ENCODE peak calls at places on chromosomes 3 and 15, in five cellular contexts. A is effector memory CD8-positive, alpha-beta T cell; Q is heart right ventricle; G is GM12891; M is GM04504. E is an unnamed sample.

GRCh38 chr3:106401666-106402319 is 533.0 kb upstream of the CBLB start:
- DNase-seq in A (no peak), Q (no peak), G (no peak), M (no peak), E (no peak)

GRCh38 chr3:174949523-174949922 is 90.4 kb downstream of the NAALADL2 start:
- DNase-seq in A (no peak), Q (no peak), G (no peak), M (peak), E (peak)

GRCh38 chr15:64249842-64250575 is 87.2 kb upstream of the PPIB start:
- DNase-seq in A (no peak), Q (no peak), G (no peak), M (no peak), E (no peak)

GRCh38 chr3:117665311-117665710 is 955.7 kb downstream of the TUSC7 start:
- DNase-seq in A (no peak), Q (no peak), G (no peak), M (no peak), E (no peak)

GRCh38 chr3:156433138-156433537 is 121.8 kb downstream of the SSR3 start:
- DNase-seq in A (no peak), Q (no peak), G (no peak), M (no peak), E (no peak)

GRCh38 chr3:132726341-132726823 is 4.2 kb upstream of the NPHP3 start:
- DNase-seq in A (no peak), Q (no peak), G (no peak), M (no peak), E (no peak)

GRCh38 chr15:58522865-58523264 is 91.1 kb downstream of the LIPC start:
- DNase-seq in A (no peak), Q (no peak), G (no peak), M (no peak), E (no peak)

GRCh38 chr15:41490355-41490754 is 3.3 kb upstream of the ITPKA start:
- DNase-seq in A (no peak), Q (no peak), G (no peak), M (peak), E (peak)

GRCh38 chr3:24222165-24222805 is 272.4 kb downstream of the THRB start:
- DNase-seq in A (no peak), Q (no peak), G (no peak), M (no peak), E (no peak)

GRCh38 chr15:51349156-51349844 is 7.8 kb downstream of the GLDN start:
- DNase-seq in A (no peak), Q (no peak), G (no peak), M (no peak), E (no peak)

GRCh38 chr15:68829068-68829467 is 8.4 kb upstream of the ANP32A start:
- DNase-seq in A (no peak), Q (no peak), G (no peak), M (no peak), E (no peak)

GRCh38 chr3:73353661-73354217 is 271.0 kb downstream of the PDZRN3 start:
- DNase-seq in A (no peak), Q (no peak), G (no peak), M (no peak), E (no peak)

GRCh38 chr3:154182322-154182922 is 61.2 kb downstream of the ARHGEF26 start:
- DNase-seq in A (no peak), Q (no peak), G (no peak), M (no peak), E (no peak)

GRCh38 chr15:64180235-64180824 is 17.5 kb upstream of the PPIB start:
- DNase-seq in A (no peak), Q (no peak), G (peak), M (no peak), E (no peak)

GRCh38 chr3:123421353-123422174 is 27.3 kb downstream of the ADCY5 start:
- DNase-seq in A (no peak), Q (peak), G (no peak), M (no peak), E (no peak)

GRCh38 chr15:33722673-33723015 is 245.7 kb upstream of the CHRM5 start:
- DNase-seq in A (no peak), Q (no peak), G (no peak), M (no peak), E (no peak)

GRCh38 chr3:44173263-44173662 is 68.4 kb upstream of the TOPAZ1 start:
- DNase-seq in A (no peak), Q (no peak), G (no peak), M (no peak), E (no peak)

GRCh38 chr15:30953731-30954378 is 37.6 kb downstream of the MTMR10 start:
- DNase-seq in A (no peak), Q (peak), G (no peak), M (peak), E (peak)

GRCh38 chr3:28906561-28907310 is 374.1 kb upstream of the RBMS3 start:
- DNase-seq in A (no peak), Q (no peak), G (no peak), M (no peak), E (no peak)

GRCh38 chr15:85397926-85398325 is 17.5 kb downstream of the AKAP13 start:
- DNase-seq in A (no peak), Q (no peak), G (no peak), M (no peak), E (no peak)

GRCh38 chr15:71654714-71655174 is 155.6 kb upstream of the NR2E3 start:
- DNase-seq in A (no peak), Q (no peak), G (no peak), M (no peak), E (no peak)

GRCh38 chr15:34354286-34354685 is 11.2 kb downstream of the NUTM1 start:
- DNase-seq in A (no peak), Q (no peak), G (no peak), M (no peak), E (no peak)

GRCh38 chr3:123719785-123720531 is 135.1 kb upstream of the HACD2 start:
- DNase-seq in A (no peak), Q (peak), G (no peak), M (no peak), E (no peak)

GRCh38 chr3:13091898-13092620 is 18.8 kb upstream of the IQSEC1 start:
- DNase-seq in A (peak), Q (peak), G (peak), M (peak), E (peak)

GRCh38 chr3:65593780-65594752 is 444.7 kb downstream of the MAGI1 start:
- DNase-seq in A (no peak), Q (no peak), G (no peak), M (no peak), E (no peak)

GRCh38 chr3:127829537-127829936 is 7.2 kb upstream of the MGLL start:
- DNase-seq in A (no peak), Q (no peak), G (no peak), M (no peak), E (no peak)

GRCh38 chr3:126294211-126294801 is 62.9 kb downstream of the KLF15 start:
- DNase-seq in A (no peak), Q (no peak), G (no peak), M (no peak), E (no peak)

GRCh38 chr3:105606052-105606451 is 239.3 kb downstream of the ALCAM start:
- DNase-seq in A (no peak), Q (no peak), G (no peak), M (no peak), E (no peak)

GRCh38 chr3:41974223-41974622 is 12.3 kb upstream of the ULK4 start:
- DNase-seq in A (no peak), Q (no peak), G (no peak), M (no peak), E (no peak)

GRCh38 chr3:36700537-36701248 is 63.7 kb downstream of the DCLK3 start:
- DNase-seq in A (no peak), Q (peak), G (peak), M (no peak), E (peak)

GRCh38 chr3:19934098-19934566 is at the start of gene EFHB:
- DNase-seq in A (no peak), Q (no peak), G (no peak), M (no peak), E (no peak)

GRCh38 chr3:156483426-156483825 is 71.5 kb downstream of the SSR3 start:
- DNase-seq in A (no peak), Q (no peak), G (no peak), M (peak), E (peak)

GRCh38 chr3:43017593-43018195 is 38.6 kb downstream of the GASK1A start:
- DNase-seq in A (no peak), Q (no peak), G (no peak), M (no peak), E (no peak)

GRCh38 chr15:95875141-95875643 is 455.3 kb upstream of the NR2F2 start:
- DNase-seq in A (no peak), Q (no peak), G (no peak), M (no peak), E (peak)

GRCh38 chr3:133979553-133979952 is 50.2 kb downstream of the SLCO2A1 start:
- DNase-seq in A (no peak), Q (no peak), G (no peak), M (no peak), E (no peak)

GRCh38 chr3:197260491-197261163 is 37.8 kb downstream of the DLG1 start:
- DNase-seq in A (no peak), Q (no peak), G (no peak), M (no peak), E (no peak)

GRCh38 chr3:156677120-156677479 is 2.7 kb downstream of the TIPARP start:
- DNase-seq in A (peak), Q (no peak), G (no peak), M (no peak), E (no peak)

GRCh38 chr3:190701096-190701532 is 161.4 kb downstream of the GMNC start:
- DNase-seq in A (no peak), Q (peak), G (no peak), M (no peak), E (peak)